ENCODE peak calls at places on chromosomes 3 and 15, in five cellular contexts. One of them, this sample, is unnamed.

GRCh38 chr3:61222428-61222827 is 28.8 kb downstream of the FHIT start:
- DNase-seq in hepatocyte: no peak
- DNase-seq in CD4-positive, alpha-beta T cell: no peak
- DNase-seq in hypothalamus: no peak
- DNase-seq in retina: peak; percentile 51
- DNase-seq in this sample: no peak

GRCh38 chr15:26051771-26052685 is 188.9 kb upstream of the ATP10A start:
- DNase-seq in hepatocyte: peak; percentile 29
- DNase-seq in hypothalamus: no peak
- DNase-seq in CD4-positive, alpha-beta T cell: no peak
- DNase-seq in retina: no peak
- DNase-seq in this sample: no peak

GRCh38 chr3:80097674-80098073 is 329.9 kb upstream of the ROBO1 start:
- DNase-seq in hepatocyte: no peak
- DNase-seq in retina: no peak
- DNase-seq in hypothalamus: no peak
- DNase-seq in CD4-positive, alpha-beta T cell: no peak
- DNase-seq in this sample: no peak

GRCh38 chr3:133152056-133152455 is 113.9 kb downstream of the TMEM108 start:
- DNase-seq in hypothalamus: no peak
- DNase-seq in CD4-positive, alpha-beta T cell: no peak
- DNase-seq in retina: no peak
- DNase-seq in hepatocyte: peak; percentile 10
- DNase-seq in this sample: no peak

GRCh38 chr15:29612096-29612495 is 210.2 kb downstream of the TJP1 start:
- DNase-seq in CD4-positive, alpha-beta T cell: no peak
- DNase-seq in retina: no peak
- DNase-seq in hypothalamus: no peak
- DNase-seq in hepatocyte: peak; percentile 30
- DNase-seq in this sample: no peak

GRCh38 chr3:165192610-165193192 is 3.5 kb downstream of the SLITRK3 start:
- DNase-seq in hepatocyte: no peak
- DNase-seq in hypothalamus: no peak
- DNase-seq in CD4-positive, alpha-beta T cell: no peak
- DNase-seq in retina: peak; percentile 76
- DNase-seq in this sample: no peak

GRCh38 chr15:82832601-82833209 is 23.3 kb downstream of the WHAMM start:
- DNase-seq in CD4-positive, alpha-beta T cell: peak; percentile 15
- DNase-seq in hepatocyte: no peak
- DNase-seq in retina: no peak
- DNase-seq in hypothalamus: no peak
- DNase-seq in this sample: peak; percentile 94

GRCh38 chr3:179279294-179279693 is 28.4 kb upstream of the KCNMB3 start:
- DNase-seq in hypothalamus: no peak
- DNase-seq in CD4-positive, alpha-beta T cell: no peak
- DNase-seq in hepatocyte: no peak
- DNase-seq in retina: no peak
- DNase-seq in this sample: peak; percentile 18

GRCh38 chr3:177146646-177147045 is 50.6 kb downstream of the TBL1XR1 start:
- DNase-seq in retina: no peak
- DNase-seq in hypothalamus: no peak
- DNase-seq in CD4-positive, alpha-beta T cell: no peak
- DNase-seq in hepatocyte: no peak
- DNase-seq in this sample: no peak

GRCh38 chr15:92971081-92971480 is 71.0 kb downstream of the CHD2 start:
- DNase-seq in hypothalamus: no peak
- DNase-seq in hepatocyte: no peak
- DNase-seq in retina: no peak
- DNase-seq in CD4-positive, alpha-beta T cell: no peak
- DNase-seq in this sample: no peak

GRCh38 chr15:25236861-25237155 is 202.0 kb downstream of the UBE3A start:
- DNase-seq in hypothalamus: no peak
- DNase-seq in hepatocyte: no peak
- DNase-seq in retina: no peak
- DNase-seq in CD4-positive, alpha-beta T cell: no peak
- DNase-seq in this sample: no peak

GRCh38 chr3:51938780-51939425 is 2.8 kb downstream of the RRP9 start:
- DNase-seq in CD4-positive, alpha-beta T cell: no peak
- DNase-seq in hypothalamus: no peak
- DNase-seq in hepatocyte: no peak
- DNase-seq in retina: no peak
- DNase-seq in this sample: no peak

GRCh38 chr3:24505678-24506560 is 11.3 kb upstream of the THRB start:
- DNase-seq in hypothalamus: no peak
- DNase-seq in hepatocyte: peak; percentile 54
- DNase-seq in retina: no peak
- DNase-seq in CD4-positive, alpha-beta T cell: no peak
- DNase-seq in this sample: no peak

GRCh38 chr3:112327371-112327951 is 5.5 kb upstream of the CD200 start:
- DNase-seq in retina: no peak
- DNase-seq in hepatocyte: peak; percentile 75
- DNase-seq in hypothalamus: no peak
- DNase-seq in CD4-positive, alpha-beta T cell: no peak
- DNase-seq in this sample: peak; percentile 67

GRCh38 chr3:115340586-115340985 is 193.5 kb upstream of the ZBTB20 start:
- DNase-seq in retina: no peak
- DNase-seq in hepatocyte: no peak
- DNase-seq in CD4-positive, alpha-beta T cell: no peak
- DNase-seq in hypothalamus: no peak
- DNase-seq in this sample: no peak